ENCODE peak calls at places on chromosomes 11 and 22, in five cellular contexts. N is IMR-90, T is GM12891, E is body of pancreas, K is ovary. M is an unnamed sample.

GRCh38 chr11:67117667-67118058 is 1.4 kb upstream of the KDM2A start:
- DNase-seq in N (no peak), T (no peak), E (peak; percentile 15), K (peak; percentile 35), M (peak; percentile 32)

GRCh38 chr11:18312663-18313420 is 9.1 kb downstream of the HPS5 start:
- DNase-seq in N (peak; percentile 44), T (no peak), E (no peak), K (no peak), M (no peak)

GRCh38 chr22:20025401-20026203 is 4.7 kb downstream of the TANGO2 start:
- DNase-seq in N (no peak), T (no peak), E (no peak), K (no peak), M (peak; percentile 97)

GRCh38 chr11:60959445-60959844 is 7.5 kb upstream of the SLC15A3 start:
- DNase-seq in N (no peak), T (no peak), E (no peak), K (no peak), M (no peak)

GRCh38 chr22:21807545-21807944 is 59.9 kb downstream of the MAPK1 start:
- DNase-seq in N (peak; percentile 19), T (no peak), E (no peak), K (no peak), M (no peak)

GRCh38 chr11:27025957-27026356 is 14.7 kb upstream of the BBOX1 start:
- DNase-seq in N (no peak), T (no peak), E (no peak), K (no peak), M (no peak)

GRCh38 chr11:67705264-67705663 is 30.8 kb upstream of the ALDH3B2 start:
- DNase-seq in N (no peak), T (no peak), E (no peak), K (no peak), M (no peak)

GRCh38 chr22:26174280-26174679 is 5.0 kb downstream of the SEZ6L start:
- DNase-seq in N (no peak), T (no peak), E (no peak), K (no peak), M (no peak)

GRCh38 chr11:32279672-32280071 is 155.7 kb downstream of the WT1 start:
- DNase-seq in N (no peak), T (no peak), E (no peak), K (no peak), M (no peak)

GRCh38 chr11:120925944-120926343 is 98.0 kb upstream of the TBCEL start:
- DNase-seq in N (no peak), T (peak; percentile 78), E (no peak), K (no peak), M (no peak)

GRCh38 chr11:116445108-116446047 is 327.4 kb downstream of the BUD13 start:
- DNase-seq in N (no peak), T (no peak), E (no peak), K (no peak), M (no peak)

GRCh38 chr22:20547029-20547428 is 39.6 kb downstream of the MED15 start:
- DNase-seq in N (no peak), T (no peak), E (no peak), K (no peak), M (no peak)

GRCh38 chr11:116721983-116722382 is 50.8 kb downstream of the BUD13 start:
- DNase-seq in N (no peak), T (no peak), E (no peak), K (no peak), M (no peak)

GRCh38 chr11:80048513-80048912 is 607.7 kb upstream of the TENM4 start:
- DNase-seq in N (no peak), T (no peak), E (no peak), K (no peak), M (no peak)

GRCh38 chr22:42074153-42074750 is at the start of gene PHETA2:
- DNase-seq in N (peak; percentile 25), T (no peak), E (peak; percentile 66), K (peak; percentile 57), M (peak; percentile 74)

GRCh38 chr22:31806751-31807150 is 52.9 kb downstream of the DEPDC5 start:
- DNase-seq in N (no peak), T (no peak), E (no peak), K (no peak), M (no peak)

GRCh38 chr11:111912535-111912934 is at the start of gene HSPB2:
- DNase-seq in N (no peak), T (no peak), E (no peak), K (peak; percentile 55), M (no peak)

GRCh38 chr11:68450711-68451110 is 9.8 kb upstream of the PPP6R3 start:
- DNase-seq in N (no peak), T (no peak), E (no peak), K (no peak), M (no peak)

GRCh38 chr11:32071811-32072210 is 19.1 kb upstream of the RCN1 start:
- DNase-seq in N (peak; percentile 68), T (no peak), E (no peak), K (no peak), M (no peak)

GRCh38 chr11:115653926-115654325 is 149.7 kb upstream of the CADM1 start:
- DNase-seq in N (no peak), T (no peak), E (no peak), K (no peak), M (no peak)

GRCh38 chr11:45400594-45400993 is 114.5 kb upstream of the SYT13 start:
- DNase-seq in N (peak; percentile 73), T (no peak), E (no peak), K (no peak), M (no peak)

GRCh38 chr22:20395181-20395896 is 1.4 kb downstream of the ZNF74 start:
- DNase-seq in N (no peak), T (no peak), E (no peak), K (no peak), M (no peak)

GRCh38 chr11:105862736-105863367 is 159.2 kb downstream of the MSANTD4 start:
- DNase-seq in N (peak; percentile 68), T (no peak), E (no peak), K (no peak), M (peak; percentile 27)

GRCh38 chr22:22005945-22006595 is 23.5 kb upstream of the TOP3B start:
- DNase-seq in N (no peak), T (no peak), E (no peak), K (no peak), M (no peak)

GRCh38 chr22:28002181-28002700 is 83.2 kb upstream of the PITPNB start:
- DNase-seq in N (no peak), T (no peak), E (no peak), K (no peak), M (no peak)

GRCh38 chr11:45262900-45263299 is 23.2 kb downstream of the SYT13 start:
- DNase-seq in N (no peak), T (no peak), E (no peak), K (no peak), M (no peak)

GRCh38 chr22:41702763-41703162 is 3.5 kb downstream of the MEI1 start:
- DNase-seq in N (no peak), T (no peak), E (no peak), K (no peak), M (no peak)

GRCh38 chr11:124898711-124899110 is 1.0 kb upstream of the ROBO4 start:
- DNase-seq in N (no peak), T (no peak), E (no peak), K (peak; percentile 93), M (no peak)

GRCh38 chr11:124897681-124898680 is at the start of gene ROBO4:
- DNase-seq in N (peak; percentile 94), T (no peak), E (no peak), K (no peak), M (no peak)

GRCh38 chr11:124899376-124900145 is 1.9 kb upstream of the ROBO4 start:
- DNase-seq in N (no peak), T (no peak), E (no peak), K (no peak), M (no peak)

GRCh38 chr11:124902616-124903015 is 5.0 kb upstream of the ROBO4 start:
- DNase-seq in N (peak; percentile 40), T (no peak), E (no peak), K (no peak), M (no peak)

GRCh38 chr11:124900464-124900863 is 2.8 kb upstream of the ROBO4 start:
- DNase-seq in N (peak; percentile 93), T (no peak), E (no peak), K (no peak), M (no peak)
- TF ChIP-seq POLR2A in N (peak; percentile 66), T (no peak), E (no peak), K (no peak), M (no peak)

DNA sequence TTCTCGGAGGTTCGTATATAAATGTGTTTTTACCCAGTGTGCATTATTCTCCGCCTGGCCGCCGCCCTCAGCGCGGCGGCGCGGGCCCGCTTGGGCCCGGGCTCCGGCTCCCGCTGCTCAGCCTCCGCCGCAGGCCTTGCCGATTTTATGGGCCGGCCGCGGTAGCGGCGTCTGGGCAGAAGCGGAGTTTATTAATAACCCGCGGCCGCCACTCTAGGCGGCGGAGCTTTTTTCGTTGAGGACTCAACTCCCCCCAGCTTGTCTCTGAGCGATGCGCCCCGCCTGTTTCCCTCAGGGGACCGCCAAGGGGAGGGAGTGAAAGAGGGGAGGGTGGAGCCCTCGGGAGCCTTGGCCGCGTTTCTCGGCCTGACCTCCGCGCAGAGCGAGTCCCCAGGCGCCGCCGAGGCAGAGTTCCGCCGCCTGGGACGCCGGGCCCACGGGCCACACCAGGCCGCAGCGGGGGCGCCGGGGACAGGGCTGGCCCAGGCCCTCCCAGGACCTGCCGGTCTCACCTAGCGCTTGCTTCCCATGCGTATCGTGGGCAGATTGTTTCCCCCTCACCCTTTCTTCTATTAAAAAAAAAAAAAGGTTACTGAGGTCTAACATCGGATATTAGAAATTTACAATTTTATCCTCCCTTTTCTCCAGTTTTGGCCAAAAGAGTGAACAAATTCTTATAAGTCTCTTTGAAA is 402 bp downstream of the ZNF143 start:
- DNase-seq in N (peak; percentile 86), T (peak; percentile 71), E (peak; percentile 86), K (peak; percentile 90), M (peak; percentile 92)
- TF ChIP-seq POLR2A in N (peak; percentile 99), T (peak; percentile 76), E (peak; percentile 96), K (peak; percentile 83), M (peak; percentile 96)

GRCh38 chr22:38465673-38466490 is 2.0 kb upstream of the KDELR3 start:
- DNase-seq in N (no peak), T (no peak), E (no peak), K (no peak), M (no peak)

GRCh38 chr22:38464992-38465672 is 2.8 kb upstream of the KDELR3 start:
- DNase-seq in N (no peak), T (no peak), E (no peak), K (no peak), M (no peak)

GRCh38 chr22:38461057-38461413 is 6.0 kb upstream of the KCNJ4 start:
- DNase-seq in N (no peak), T (peak; percentile 14), E (no peak), K (no peak), M (no peak)

GRCh38 chr22:38461414-38462081 is 6.3 kb upstream of the KDELR3 start:
- DNase-seq in N (peak; percentile 81), T (peak; percentile 70), E (peak; percentile 85), K (peak; percentile 72), M (peak; percentile 72)

GRCh38 chr22:38462960-38463784 is 4.7 kb upstream of the KDELR3 start:
- DNase-seq in N (no peak), T (no peak), E (peak; percentile 43), K (no peak), M (no peak)
- TF ChIP-seq POLR2A in N (no peak), T (no peak), E (no peak), K (no peak), M (no peak)

GRCh38 chr11:57073121-57073520 is 84.4 kb downstream of the OR5AK2 start:
- DNase-seq in N (peak; percentile 8), T (no peak), E (no peak), K (no peak), M (no peak)

GRCh38 chr11:57069942-57070341 is 81.2 kb downstream of the OR5AK2 start:
- DNase-seq in N (no peak), T (no peak), E (no peak), K (no peak), M (no peak)

GRCh38 chr11:57071829-57072228 is 83.1 kb downstream of the OR5AK2 start:
- DNase-seq in N (peak; percentile 37), T (no peak), E (no peak), K (no peak), M (no peak)

GRCh38 chr11:57072640-57073039 is 83.9 kb downstream of the OR5AK2 start:
- DNase-seq in N (peak; percentile 97), T (no peak), E (no peak), K (no peak), M (no peak)
- TF ChIP-seq POLR2A in N (no peak), T (no peak), E (no peak), K (no peak), M (no peak)